ENCODE peak calls at places on chromosomes 7 and 10, in five cellular contexts. One of them, this sample, is unnamed.

GRCh38 chr7:31651234-31651633 is 35.8 kb upstream of the PPP1R17 start:
- DNase-seq in GM12892: no peak
- DNase-seq in HCT116: no peak
- DNase-seq in suprapubic skin: no peak
- DNase-seq in GM12878: no peak
- DNase-seq in this sample: no peak

GRCh38 chr10:106436123-106436740 is 728.3 kb downstream of the SORCS1 start:
- DNase-seq in GM12892: no peak
- DNase-seq in HCT116: no peak
- DNase-seq in suprapubic skin: no peak
- DNase-seq in GM12878: no peak
- DNase-seq in this sample: no peak

GRCh38 chr7:146185844-146186243 is 69.2 kb downstream of the CNTNAP2 start:
- DNase-seq in GM12892: no peak
- DNase-seq in HCT116: no peak
- DNase-seq in suprapubic skin: no peak
- DNase-seq in GM12878: no peak
- DNase-seq in this sample: no peak

GRCh38 chr7:147885906-147886305 is 704.7 kb upstream of the C7orf33 start:
- DNase-seq in GM12892: no peak
- DNase-seq in HCT116: no peak
- DNase-seq in suprapubic skin: no peak
- DNase-seq in GM12878: no peak
- DNase-seq in this sample: no peak

GRCh38 chr10:71302874-71303568 is 16.0 kb upstream of the SLC29A3 start:
- DNase-seq in GM12892: no peak
- DNase-seq in HCT116: peak
- DNase-seq in suprapubic skin: no peak
- DNase-seq in GM12878: no peak
- DNase-seq in this sample: no peak

GRCh38 chr10:11610151-11610854 is 1.1 kb downstream of the USP6NL start:
- DNase-seq in GM12892: no peak
- DNase-seq in HCT116: no peak
- DNase-seq in suprapubic skin: no peak
- DNase-seq in GM12878: no peak
- DNase-seq in this sample: no peak

GRCh38 chr7:14144538-14144937 is 155.1 kb upstream of the ETV1 start:
- DNase-seq in GM12892: no peak
- DNase-seq in HCT116: no peak
- DNase-seq in suprapubic skin: no peak
- DNase-seq in GM12878: no peak
- DNase-seq in this sample: no peak

GRCh38 chr10:595473-595872 is 94.0 kb downstream of the DIP2C start:
- DNase-seq in GM12892: no peak
- DNase-seq in HCT116: no peak
- DNase-seq in suprapubic skin: no peak
- DNase-seq in GM12878: no peak
- DNase-seq in this sample: no peak

GRCh38 chr7:50826371-50827172 is 43.9 kb upstream of the GRB10 start:
- DNase-seq in GM12892: no peak
- DNase-seq in HCT116: peak
- DNase-seq in suprapubic skin: no peak
- DNase-seq in GM12878: no peak
- DNase-seq in this sample: peak

GRCh38 chr10:91709394-91709798 is 76.5 kb upstream of the PPP1R3C start:
- DNase-seq in GM12892: no peak
- DNase-seq in HCT116: no peak
- DNase-seq in suprapubic skin: no peak
- DNase-seq in GM12878: no peak
- DNase-seq in this sample: no peak
- TF ChIP-seq POLR2AphosphoS5 in GM12892: no peak
- TF ChIP-seq POLR2AphosphoS5 in HCT116: no peak
- TF ChIP-seq POLR2AphosphoS5 in suprapubic skin: no peak
- TF ChIP-seq POLR2AphosphoS5 in GM12878: no peak
- TF ChIP-seq POLR2AphosphoS5 in this sample: no peak

GRCh38 chr7:121079425-121080169 is 91.1 kb downstream of the CPED1 start:
- DNase-seq in GM12892: no peak
- DNase-seq in HCT116: no peak
- DNase-seq in suprapubic skin: no peak
- DNase-seq in GM12878: no peak
- DNase-seq in this sample: no peak

GRCh38 chr7:121075952-121076349 is 87.4 kb downstream of the CPED1 start:
- DNase-seq in GM12892: no peak
- DNase-seq in HCT116: no peak
- DNase-seq in suprapubic skin: no peak
- DNase-seq in GM12878: no peak
- DNase-seq in this sample: no peak

GRCh38 chr7:121076350-121077164 is 88.0 kb downstream of the CPED1 start:
- DNase-seq in GM12892: no peak
- DNase-seq in HCT116: no peak
- DNase-seq in suprapubic skin: no peak
- DNase-seq in GM12878: no peak
- DNase-seq in this sample: no peak

GRCh38 chr7:121078701-121079227 is 90.3 kb downstream of the CPED1 start:
- DNase-seq in GM12892: no peak
- DNase-seq in HCT116: no peak
- DNase-seq in suprapubic skin: no peak
- DNase-seq in GM12878: no peak
- DNase-seq in this sample: no peak

GRCh38 chr7:121077165-121077630 is 88.7 kb downstream of the CPED1 start:
- DNase-seq in GM12892: no peak
- DNase-seq in HCT116: no peak
- DNase-seq in suprapubic skin: no peak
- DNase-seq in GM12878: no peak
- DNase-seq in this sample: no peak
- TF ChIP-seq POLR2AphosphoS5 in GM12892: no peak
- TF ChIP-seq POLR2AphosphoS5 in HCT116: no peak
- TF ChIP-seq POLR2AphosphoS5 in suprapubic skin: no peak
- TF ChIP-seq POLR2AphosphoS5 in GM12878: no peak
- TF ChIP-seq POLR2AphosphoS5 in this sample: no peak

DNA sequence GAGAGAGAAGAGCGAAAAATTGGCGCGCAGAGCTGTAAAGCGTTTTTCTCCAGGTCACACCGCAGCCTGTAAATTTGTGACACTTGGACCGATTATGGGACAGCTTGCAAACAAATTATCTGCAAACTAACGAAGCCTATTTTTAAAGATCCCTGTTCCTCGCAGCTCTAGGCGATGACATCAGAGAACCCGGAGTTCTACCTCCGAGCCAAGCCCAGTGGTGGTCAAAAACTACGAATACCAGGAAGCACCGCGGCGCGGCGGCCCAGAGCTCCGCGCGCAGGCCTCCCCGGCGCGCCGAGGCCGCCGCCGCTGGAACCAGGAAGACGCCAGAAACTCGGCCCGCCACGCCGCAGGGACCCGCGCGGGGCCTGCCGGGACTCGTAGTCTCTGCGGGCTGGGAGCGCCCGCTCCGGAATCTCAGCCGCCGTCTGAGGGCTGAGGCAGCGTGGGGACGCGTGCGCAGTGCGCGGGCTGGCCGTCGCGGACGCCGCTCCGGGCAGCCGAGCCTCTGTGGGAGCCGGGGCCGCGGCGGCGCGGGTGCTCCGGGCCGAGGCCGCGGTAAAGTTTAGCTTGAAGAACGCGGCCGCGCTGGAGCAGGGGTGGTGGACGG is at the start of gene PLEKHA1:
- DNase-seq in GM12892: peak
- DNase-seq in HCT116: peak
- DNase-seq in suprapubic skin: peak
- DNase-seq in GM12878: peak
- DNase-seq in this sample: peak
- TF ChIP-seq POLR2AphosphoS5 in GM12892: no peak
- TF ChIP-seq POLR2AphosphoS5 in HCT116: peak
- TF ChIP-seq POLR2AphosphoS5 in suprapubic skin: peak
- TF ChIP-seq POLR2AphosphoS5 in GM12878: no peak
- TF ChIP-seq POLR2AphosphoS5 in this sample: no peak

DNA sequence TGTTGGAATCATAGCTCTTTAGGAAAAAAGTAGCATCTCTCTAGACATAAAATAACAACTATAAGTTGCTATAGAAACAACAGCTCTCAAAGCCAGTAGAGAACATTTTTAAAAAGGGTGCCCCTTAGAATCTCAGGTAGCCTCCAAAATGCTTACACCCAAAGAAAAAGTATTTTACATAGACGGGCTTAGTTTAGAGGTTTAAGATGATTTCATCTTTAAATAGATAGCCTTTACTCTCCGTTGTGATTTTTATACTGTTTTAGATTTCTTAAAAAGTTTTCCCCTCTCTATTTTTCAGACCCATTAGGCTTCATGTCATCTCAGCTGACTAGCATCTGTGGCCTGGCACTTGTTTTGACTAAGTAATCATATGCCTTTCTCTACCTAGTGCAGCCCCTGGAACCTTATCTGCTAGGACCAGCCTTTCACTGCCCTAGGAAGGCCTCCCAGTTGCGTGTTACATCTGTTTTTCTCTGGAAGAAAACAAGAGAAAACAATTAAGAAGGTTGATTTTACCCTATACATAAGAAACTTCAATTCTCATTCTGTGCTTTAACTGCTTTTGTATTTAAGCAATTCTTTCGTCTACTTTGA is 6.9 kb upstream of the BPGM start:
- DNase-seq in GM12892: no peak
- DNase-seq in HCT116: no peak
- DNase-seq in suprapubic skin: no peak
- DNase-seq in GM12878: no peak
- DNase-seq in this sample: no peak
- TF ChIP-seq POLR2AphosphoS5 in GM12892: no peak
- TF ChIP-seq POLR2AphosphoS5 in HCT116: no peak
- TF ChIP-seq POLR2AphosphoS5 in suprapubic skin: no peak
- TF ChIP-seq POLR2AphosphoS5 in GM12878: no peak
- TF ChIP-seq POLR2AphosphoS5 in this sample: no peak

GRCh38 chr10:13161267-13162012 is at the start of gene MCM10:
- DNase-seq in GM12892: peak
- DNase-seq in HCT116: peak
- DNase-seq in suprapubic skin: peak
- DNase-seq in GM12878: peak
- DNase-seq in this sample: peak
- TF ChIP-seq POLR2AphosphoS5 in GM12892: peak
- TF ChIP-seq POLR2AphosphoS5 in HCT116: peak
- TF ChIP-seq POLR2AphosphoS5 in suprapubic skin: no peak
- TF ChIP-seq POLR2AphosphoS5 in GM12878: no peak
- TF ChIP-seq POLR2AphosphoS5 in this sample: peak

This sample was measured in HL-60.